ENCODE peak calls at places on chromosomes 6 and 20, in six cellular contexts. K is MCF 10A; U is CD8-positive, alpha-beta T cell; O is body of pancreas; X is heart right ventricle; M is mucosa of gallbladder. G is an unnamed sample.

GRCh38 chr20:22379472-22379871 is 204.9 kb downstream of the FOXA2 start:
- DNase-seq in K (peak), U (no peak), O (no peak), X (no peak), M (no peak), G (no peak)

GRCh38 chr6:154432533-154433476 is 76.2 kb upstream of the IPCEF1 start:
- DNase-seq in K (no peak), U (no peak), O (no peak), X (peak), M (no peak), G (no peak)

GRCh38 chr6:144064402-144064830 is 31.0 kb downstream of the SF3B5 start:
- DNase-seq in K (no peak), U (peak), O (peak), X (peak), M (peak), G (peak)

GRCh38 chr6:112320561-112321300 is 26.4 kb upstream of the RFPL4B start:
- DNase-seq in K (no peak), U (no peak), O (no peak), X (no peak), M (no peak), G (no peak)

GRCh38 chr6:130696806-130697205 is 130.4 kb upstream of the SMLR1 start:
- DNase-seq in K (no peak), U (no peak), O (no peak), X (no peak), M (no peak), G (no peak)

GRCh38 chr6:73121421-73121993 is 103.8 kb downstream of the KHDC1L start:
- DNase-seq in K (peak), U (no peak), O (no peak), X (no peak), M (no peak), G (no peak)

GRCh38 chr20:39960522-39961420 is 728.3 kb downstream of the MAFB start:
- DNase-seq in K (no peak), U (no peak), O (peak), X (no peak), M (no peak), G (no peak)

GRCh38 chr6:159716247-159717086 is 10.8 kb upstream of the WTAP start:
- DNase-seq in K (peak), U (no peak), O (peak), X (peak), M (peak), G (no peak)

GRCh38 chr20:54156522-54156921 is 17.3 kb downstream of the CYP24A1 start:
- DNase-seq in K (no peak), U (no peak), O (no peak), X (no peak), M (no peak), G (no peak)

GRCh38 chr6:147689398-147689797 is 180.9 kb downstream of the SAMD5 start:
- DNase-seq in K (no peak), U (no peak), O (no peak), X (no peak), M (no peak), G (no peak)

GRCh38 chr20:54219751-54220426 is 12.0 kb downstream of the PFDN4 start:
- DNase-seq in K (peak), U (no peak), O (peak), X (no peak), M (no peak), G (no peak)

GRCh38 chr20:23613676-23614075 is 8.0 kb upstream of the CST9 start:
- DNase-seq in K (no peak), U (no peak), O (no peak), X (no peak), M (no peak), G (no peak)

GRCh38 chr6:57173056-57173885 is 1.1 kb downstream of the BAG2 start:
- DNase-seq in K (peak), U (peak), O (no peak), X (no peak), M (no peak), G (peak)

GRCh38 chr20:37575884-37576283 is 48.2 kb upstream of the BLCAP start:
- DNase-seq in K (no peak), U (no peak), O (no peak), X (no peak), M (no peak), G (no peak)

GRCh38 chr20:17680128-17680835 is 1.8 kb downstream of the RRBP1 start:
- DNase-seq in K (peak), U (no peak), O (peak), X (peak), M (peak), G (no peak)

GRCh38 chr6:14488185-14488584 is 370.6 kb downstream of the CD83 start:
- DNase-seq in K (no peak), U (no peak), O (no peak), X (no peak), M (no peak), G (no peak)

GRCh38 chr20:17661121-17661744 is 20.8 kb downstream of the RRBP1 start:
- DNase-seq in K (no peak), U (no peak), O (peak), X (no peak), M (peak), G (no peak)

GRCh38 chr6:96836579-96837137 is 619 bp downstream of the GPR63 start:
- DNase-seq in K (no peak), U (no peak), O (peak), X (no peak), M (no peak), G (no peak)

GRCh38 chr6:3232017-3232838 is 4.8 kb upstream of the TUBB2B start:
- DNase-seq in K (no peak), U (no peak), O (no peak), X (no peak), M (no peak), G (no peak)

GRCh38 chr6:35477551-35478179 is 9.5 kb downstream of the RPL10A start:
- DNase-seq in K (no peak), U (no peak), O (no peak), X (no peak), M (no peak), G (no peak)

GRCh38 chr6:30725713-30726505 is 5.8 kb downstream of the TUBB start:
- DNase-seq in K (no peak), U (no peak), O (no peak), X (no peak), M (no peak), G (no peak)

GRCh38 chr6:122081921-122082320 is 317.5 kb upstream of the HSF2 start:
- DNase-seq in K (peak), U (no peak), O (no peak), X (no peak), M (no peak), G (no peak)

GRCh38 chr6:129989396-129989795 is 29.0 kb upstream of the L3MBTL3 start:
- DNase-seq in K (no peak), U (no peak), O (no peak), X (no peak), M (no peak), G (no peak)

GRCh38 chr6:101545171-101545570 is 151.7 kb downstream of the GRIK2 start:
- DNase-seq in K (no peak), U (no peak), O (no peak), X (no peak), M (no peak), G (no peak)

GRCh38 chr6:142846883-142847287 is 98.1 kb downstream of the HIVEP2 start:
- DNase-seq in K (peak), U (no peak), O (peak), X (peak), M (no peak), G (no peak)

GRCh38 chr6:142757827-142758226 is 187.1 kb downstream of the HIVEP2 start:
- DNase-seq in K (no peak), U (no peak), O (no peak), X (no peak), M (no peak), G (no peak)

GRCh38 chr20:43322851-43323250 is 133.1 kb upstream of the PTPRT start:
- DNase-seq in K (peak), U (no peak), O (no peak), X (no peak), M (no peak), G (no peak)

GRCh38 chr20:46963758-46964181 is 69.1 kb downstream of the EYA2 start:
- DNase-seq in K (peak), U (no peak), O (no peak), X (no peak), M (no peak), G (no peak)

GRCh38 chr20:49794336-49795124 is 18.1 kb upstream of the SLC9A8 start:
- DNase-seq in K (peak), U (no peak), O (peak), X (no peak), M (peak), G (no peak)

GRCh38 chr6:63740709-63741108 is 105.1 kb downstream of the PHF3 start:
- DNase-seq in K (peak), U (no peak), O (no peak), X (no peak), M (no peak), G (no peak)

GRCh38 chr20:21767739-21768223 is 62.3 kb downstream of the PAX1 start:
- DNase-seq in K (no peak), U (no peak), O (peak), X (no peak), M (no peak), G (no peak)

GRCh38 chr6:32096394-32097258 is 12.5 kb downstream of the TNXB start:
- DNase-seq in K (no peak), U (no peak), O (no peak), X (no peak), M (no peak), G (no peak)

GRCh38 chr6:121608270-121608669 is 172.8 kb downstream of the GJA1 start:
- DNase-seq in K (no peak), U (no peak), O (no peak), X (no peak), M (no peak), G (no peak)

GRCh38 chr6:114007451-114007953 is 36.6 kb upstream of the HDAC2 start:
- DNase-seq in K (no peak), U (no peak), O (no peak), X (no peak), M (no peak), G (no peak)

GRCh38 chr20:47258745-47259695 is 97.5 kb downstream of the ZMYND8 start:
- DNase-seq in K (peak), U (no peak), O (peak), X (peak), M (no peak), G (no peak)

GRCh38 chr6:17816921-17817611 is 110.3 kb upstream of the NUP153 start:
- DNase-seq in K (no peak), U (no peak), O (no peak), X (no peak), M (no peak), G (no peak)